ENCODE peak calls at places on chromosomes 4 and X, in six cellular contexts. D is CD8-positive, alpha-beta memory T cell; M is IMR-90; P is HS-5; A is HL-60; K is NCI-H1436. G is an unnamed sample.

GRCh38 chr4:188439641-188440311 is 300.5 kb downstream of the TRIML1 start:
- DNase-seq in K (peak), M (peak), P (no peak), D (no peak), A (no peak), G (no peak)

GRCh38 chr4:108619372-108620100 is 840 bp upstream of the RPL34 start:
- DNase-seq in A (peak), M (no peak), K (no peak), P (no peak), D (peak), G (no peak)

GRCh38 chr4:12966741-12967140 is 517.4 kb downstream of the RAB28 start:
- DNase-seq in K (no peak), A (no peak), D (no peak), M (no peak), P (no peak), G (no peak)

GRCh38 chrX:71178908-71179307 is 34.3 kb downstream of the NLGN3 start:
- DNase-seq in A (peak), P (peak), M (peak), D (peak), K (peak), G (no peak)

GRCh38 chr4:155322782-155323181 is 54.0 kb downstream of the MAP9 start:
- DNase-seq in P (no peak), A (no peak), M (no peak), D (no peak), K (no peak), G (no peak)

GRCh38 chr4:24922988-24923387 is 10.1 kb upstream of the CCDC149 start:
- DNase-seq in P (no peak), K (no peak), A (no peak), D (no peak), M (no peak), G (no peak)

GRCh38 chr4:85953651-85954018 is 406.2 kb downstream of the MAPK10 start:
- DNase-seq in M (peak), D (no peak), K (no peak), A (no peak), P (no peak), G (no peak)

GRCh38 chr4:1297456-1298325 is 8.0 kb downstream of the MAEA start:
- DNase-seq in A (no peak), D (no peak), K (no peak), M (no peak), P (no peak), G (no peak)